ENCODE peak calls at places on chromosomes 16 and 17, in seven cellular contexts. One of them, this sample, is unnamed.

GRCh38 chr16:50694206-50694605 is 800 bp downstream of the NOD2 start:
- DNase-seq in fibroblast of lung: no peak
- DNase-seq in activated T-cell treated with anti-CD3 and anti-CD28 coated beads, Interleukin-2, amount 50 U/mL, for 4 hours: no peak
- DNase-seq in D341Med: no peak
- DNase-seq in AG04450: no peak
- DNase-seq in NCI-H1105: no peak
- DNase-seq in DMS153: no peak
- DNase-seq in this sample: no peak

GRCh38 chr17:323721-324139 is 28.9 kb downstream of the RPH3AL start:
- DNase-seq in NCI-H1105: no peak
- DNase-seq in D341Med: no peak
- DNase-seq in fibroblast of lung: no peak
- DNase-seq in activated T-cell treated with anti-CD3 and anti-CD28 coated beads, Interleukin-2, amount 50 U/mL, for 4 hours: no peak
- DNase-seq in DMS153: no peak
- DNase-seq in AG04450: no peak
- DNase-seq in this sample: no peak

GRCh38 chr17:40471856-40472732 is 28.8 kb downstream of the IGFBP4 start:
- DNase-seq in DMS153: no peak
- DNase-seq in fibroblast of lung: peak
- DNase-seq in NCI-H1105: no peak
- DNase-seq in D341Med: no peak
- DNase-seq in activated T-cell treated with anti-CD3 and anti-CD28 coated beads, Interleukin-2, amount 50 U/mL, for 4 hours: no peak
- DNase-seq in AG04450: no peak
- DNase-seq in this sample: no peak

GRCh38 chr16:87391324-87391949 is 699 bp upstream of the MAP1LC3B start:
- DNase-seq in AG04450: no peak
- DNase-seq in DMS153: no peak
- DNase-seq in activated T-cell treated with anti-CD3 and anti-CD28 coated beads, Interleukin-2, amount 50 U/mL, for 4 hours: no peak
- DNase-seq in D341Med: no peak
- DNase-seq in fibroblast of lung: peak
- DNase-seq in NCI-H1105: no peak
- DNase-seq in this sample: peak

GRCh38 chr16:81251871-81252270 is 13.4 kb downstream of the BCO1 start:
- DNase-seq in NCI-H1105: no peak
- DNase-seq in AG04450: no peak
- DNase-seq in DMS153: no peak
- DNase-seq in activated T-cell treated with anti-CD3 and anti-CD28 coated beads, Interleukin-2, amount 50 U/mL, for 4 hours: no peak
- DNase-seq in fibroblast of lung: peak
- DNase-seq in D341Med: no peak
- DNase-seq in this sample: peak

GRCh38 chr16:79595916-79596450 is 4.6 kb downstream of the MAF start:
- DNase-seq in activated T-cell treated with anti-CD3 and anti-CD28 coated beads, Interleukin-2, amount 50 U/mL, for 4 hours: no peak
- DNase-seq in D341Med: no peak
- DNase-seq in NCI-H1105: no peak
- DNase-seq in AG04450: no peak
- DNase-seq in fibroblast of lung: no peak
- DNase-seq in DMS153: no peak
- DNase-seq in this sample: no peak

GRCh38 chr17:72632026-72632684 is 460.3 kb downstream of the SLC39A11 start:
- DNase-seq in activated T-cell treated with anti-CD3 and anti-CD28 coated beads, Interleukin-2, amount 50 U/mL, for 4 hours: no peak
- DNase-seq in fibroblast of lung: no peak
- DNase-seq in NCI-H1105: peak
- DNase-seq in AG04450: no peak
- DNase-seq in DMS153: peak
- DNase-seq in D341Med: no peak
- DNase-seq in this sample: peak

GRCh38 chr16:3961449-3961849 is 80.9 kb upstream of the CREBBP start:
- DNase-seq in DMS153: no peak
- DNase-seq in AG04450: no peak
- DNase-seq in fibroblast of lung: peak
- DNase-seq in D341Med: no peak
- DNase-seq in activated T-cell treated with anti-CD3 and anti-CD28 coated beads, Interleukin-2, amount 50 U/mL, for 4 hours: no peak
- DNase-seq in NCI-H1105: no peak
- DNase-seq in this sample: no peak

GRCh38 chr17:36869856-36870617 is 67.2 kb upstream of the LHX1 start:
- DNase-seq in fibroblast of lung: peak
- DNase-seq in AG04450: no peak
- DNase-seq in D341Med: no peak
- DNase-seq in DMS153: no peak
- DNase-seq in activated T-cell treated with anti-CD3 and anti-CD28 coated beads, Interleukin-2, amount 50 U/mL, for 4 hours: no peak
- DNase-seq in NCI-H1105: no peak
- DNase-seq in this sample: no peak

GRCh38 chr16:83983491-83983890 is 15.4 kb downstream of the NECAB2 start:
- DNase-seq in NCI-H1105: no peak
- DNase-seq in activated T-cell treated with anti-CD3 and anti-CD28 coated beads, Interleukin-2, amount 50 U/mL, for 4 hours: no peak
- DNase-seq in AG04450: no peak
- DNase-seq in DMS153: no peak
- DNase-seq in fibroblast of lung: peak
- DNase-seq in D341Med: no peak
- DNase-seq in this sample: no peak

GRCh38 chr16:21097151-21097550 is 53.5 kb downstream of the DNAH3 start:
- DNase-seq in activated T-cell treated with anti-CD3 and anti-CD28 coated beads, Interleukin-2, amount 50 U/mL, for 4 hours: no peak
- DNase-seq in fibroblast of lung: peak
- DNase-seq in NCI-H1105: no peak
- DNase-seq in DMS153: no peak
- DNase-seq in D341Med: no peak
- DNase-seq in AG04450: no peak
- DNase-seq in this sample: no peak

GRCh38 chr17:18194804-18195203 is 11.2 kb downstream of the ALKBH5 start:
- DNase-seq in NCI-H1105: no peak
- DNase-seq in AG04450: no peak
- DNase-seq in D341Med: no peak
- DNase-seq in DMS153: no peak
- DNase-seq in activated T-cell treated with anti-CD3 and anti-CD28 coated beads, Interleukin-2, amount 50 U/mL, for 4 hours: no peak
- DNase-seq in fibroblast of lung: no peak
- DNase-seq in this sample: no peak

GRCh38 chr16:70688266-70688742 is 2.5 kb upstream of the MTSS2 start:
- DNase-seq in DMS153: peak
- DNase-seq in AG04450: no peak
- DNase-seq in fibroblast of lung: peak
- DNase-seq in activated T-cell treated with anti-CD3 and anti-CD28 coated beads, Interleukin-2, amount 50 U/mL, for 4 hours: no peak
- DNase-seq in NCI-H1105: no peak
- DNase-seq in D341Med: no peak
- DNase-seq in this sample: no peak

GRCh38 chr17:42010898-42011516 is 6.2 kb downstream of the DNAJC7 start:
- DNase-seq in fibroblast of lung: no peak
- DNase-seq in DMS153: no peak
- DNase-seq in AG04450: no peak
- DNase-seq in activated T-cell treated with anti-CD3 and anti-CD28 coated beads, Interleukin-2, amount 50 U/mL, for 4 hours: no peak
- DNase-seq in D341Med: peak
- DNase-seq in NCI-H1105: no peak
- DNase-seq in this sample: no peak

GRCh38 chr17:44828919-44829557 is 1.0 kb downstream of the GJC1 start:
- DNase-seq in D341Med: no peak
- DNase-seq in DMS153: no peak
- DNase-seq in NCI-H1105: no peak
- DNase-seq in activated T-cell treated with anti-CD3 and anti-CD28 coated beads, Interleukin-2, amount 50 U/mL, for 4 hours: no peak
- DNase-seq in AG04450: no peak
- DNase-seq in fibroblast of lung: peak
- DNase-seq in this sample: no peak

This sample was measured in hepatocyte.